ENCODE peak calls at places on chromosome 17, in six cellular contexts. X is mammary epithelial cell, C is IMR-90, B is omental fat pad, Q is WTC11, D is psoas muscle. W is an unnamed sample.
A peak's percentile ranks its signal among the peaks of the same experiment; 100 is the strongest.

GRCh38 chr17:70636517-70637133 is 467.3 kb downstream of the KCNJ2 start:
- DNase-seq in C (peak; percentile 46), B (no peak), X (peak; percentile 30), D (no peak), Q (no peak), W (no peak)

GRCh38 chr17:27669850-27670249 is 38.9 kb downstream of the LGALS9 start:
- DNase-seq in X (no peak), B (no peak), D (no peak), Q (no peak), C (no peak), W (no peak)

GRCh38 chr17:5282639-5283217 is 644 bp downstream of the RABEP1 start:
- DNase-seq in D (peak; percentile 35), Q (peak; percentile 16), X (peak; percentile 27), C (no peak), B (no peak), W (peak; percentile 29)

GRCh38 chr17:41784207-41784744 is 2.2 kb downstream of the JUP start:
- DNase-seq in D (no peak), C (peak; percentile 71), B (no peak), Q (peak; percentile 67), X (peak; percentile 95), W (peak; percentile 60)

GRCh38 chr17:15392326-15392739 is 50.9 kb upstream of the TEKT3 start:
- DNase-seq in D (no peak), C (peak; percentile 96), B (no peak), Q (no peak), X (peak; percentile 96), W (no peak)

GRCh38 chr17:5669191-5669590 is 84.9 kb upstream of the NLRP1 start:
- DNase-seq in B (no peak), Q (no peak), D (no peak), C (no peak), X (no peak), W (no peak)

GRCh38 chr17:22310717-22311686 is 618.7 kb downstream of the KCNJ18 start:
- DNase-seq in B (no peak), C (no peak), X (no peak), D (no peak), Q (peak; percentile 14), W (no peak)

GRCh38 chr17:49748791-49749190 is 15.1 kb downstream of the FAM117A start:
- DNase-seq in D (no peak), X (no peak), C (no peak), Q (no peak), B (no peak), W (no peak)

GRCh38 chr17:19880393-19880792 is 12.7 kb upstream of the ULK2 start:
- DNase-seq in Q (no peak), X (no peak), B (no peak), C (no peak), D (no peak), W (no peak)

GRCh38 chr17:74447628-74448159 is 15.8 kb downstream of the GPRC5C start:
- DNase-seq in Q (no peak), B (no peak), X (no peak), C (no peak), D (no peak), W (no peak)

GRCh38 chr17:79947351-79948031 is 88.2 kb downstream of the TBC1D16 start:
- DNase-seq in D (peak; percentile 13), C (peak; percentile 10), X (peak; percentile 97), Q (no peak), B (no peak), W (peak; percentile 15)

GRCh38 chr17:54967621-54968258 is 714 bp downstream of the COX11 start:
- DNase-seq in C (peak; percentile 27), B (no peak), X (peak; percentile 35), Q (no peak), D (no peak), W (peak; percentile 49)

GRCh38 chr17:68400404-68400735 is 56.9 kb downstream of the WIPI1 start:
- DNase-seq in X (no peak), D (no peak), C (no peak), Q (no peak), B (no peak), W (peak; percentile 4)

GRCh38 chr17:65062168-65062915 is 5.8 kb upstream of the GNA13 start:
- DNase-seq in Q (no peak), C (no peak), D (no peak), X (peak; percentile 41), B (no peak), W (no peak)

GRCh38 chr17:51217946-51218345 is 41.9 kb downstream of the MBTD1 start:
- DNase-seq in D (no peak), X (no peak), C (no peak), B (no peak), Q (no peak), W (no peak)

GRCh38 chr17:60677308-60678117 is at the start of gene BCAS3:
- DNase-seq in X (peak; percentile 99), B (peak; percentile 92), C (peak; percentile 99), Q (peak; percentile 99), D (peak; percentile 98), W (peak; percentile 98)

GRCh38 chr17:8387914-8388651 is 5.1 kb upstream of the RPL26 start:
- DNase-seq in B (no peak), X (no peak), D (no peak), C (no peak), Q (no peak), W (no peak)

GRCh38 chr17:56171186-56171959 is 18.1 kb downstream of the ANKFN1 start:
- DNase-seq in X (no peak), C (no peak), Q (no peak), D (no peak), B (no peak), W (no peak)

GRCh38 chr17:71975998-71976649 is 144.7 kb upstream of the SOX9 start:
- DNase-seq in C (peak; percentile 97), Q (peak; percentile 14), X (peak; percentile 98), B (peak; percentile 40), D (peak; percentile 90), W (peak; percentile 89)

GRCh38 chr17:15914400-15915165 is 30.3 kb upstream of the ADORA2B start:
- DNase-seq in C (peak; percentile 70), B (no peak), D (no peak), Q (peak; percentile 4), X (peak; percentile 73), W (no peak)

GRCh38 chr17:9767432-9767991 is 23.9 kb downstream of the DHRS7C start:
- DNase-seq in B (no peak), X (no peak), C (no peak), D (peak; percentile 26), Q (no peak), W (no peak)

GRCh38 chr17:82007495-82008257 is 15.0 kb downstream of the CENPX start:
- DNase-seq in D (no peak), X (no peak), B (no peak), Q (no peak), C (no peak), W (no peak)

GRCh38 chr17:82009413-82009812 is 13.3 kb downstream of the CENPX start:
- DNase-seq in D (no peak), Q (no peak), X (no peak), C (no peak), B (no peak), W (no peak)

GRCh38 chr17:82007228-82007494 is 15.5 kb downstream of the CENPX start:
- DNase-seq in X (no peak), D (no peak), B (no peak), Q (no peak), C (no peak), W (no peak)

GRCh38 chr17:82008941-82009405 is 13.7 kb downstream of the CENPX start:
- DNase-seq in D (no peak), C (no peak), X (no peak), B (no peak), Q (no peak), W (no peak)

GRCh38 chr17:82008258-82008940 is 14.3 kb downstream of the CENPX start:
- DNase-seq in C (no peak), Q (no peak), X (no peak), D (no peak), B (no peak), W (no peak)
- TF ChIP-seq CTCF in C (no peak), Q (no peak), X (no peak), D (no peak), B (no peak), W (no peak)

DNA sequence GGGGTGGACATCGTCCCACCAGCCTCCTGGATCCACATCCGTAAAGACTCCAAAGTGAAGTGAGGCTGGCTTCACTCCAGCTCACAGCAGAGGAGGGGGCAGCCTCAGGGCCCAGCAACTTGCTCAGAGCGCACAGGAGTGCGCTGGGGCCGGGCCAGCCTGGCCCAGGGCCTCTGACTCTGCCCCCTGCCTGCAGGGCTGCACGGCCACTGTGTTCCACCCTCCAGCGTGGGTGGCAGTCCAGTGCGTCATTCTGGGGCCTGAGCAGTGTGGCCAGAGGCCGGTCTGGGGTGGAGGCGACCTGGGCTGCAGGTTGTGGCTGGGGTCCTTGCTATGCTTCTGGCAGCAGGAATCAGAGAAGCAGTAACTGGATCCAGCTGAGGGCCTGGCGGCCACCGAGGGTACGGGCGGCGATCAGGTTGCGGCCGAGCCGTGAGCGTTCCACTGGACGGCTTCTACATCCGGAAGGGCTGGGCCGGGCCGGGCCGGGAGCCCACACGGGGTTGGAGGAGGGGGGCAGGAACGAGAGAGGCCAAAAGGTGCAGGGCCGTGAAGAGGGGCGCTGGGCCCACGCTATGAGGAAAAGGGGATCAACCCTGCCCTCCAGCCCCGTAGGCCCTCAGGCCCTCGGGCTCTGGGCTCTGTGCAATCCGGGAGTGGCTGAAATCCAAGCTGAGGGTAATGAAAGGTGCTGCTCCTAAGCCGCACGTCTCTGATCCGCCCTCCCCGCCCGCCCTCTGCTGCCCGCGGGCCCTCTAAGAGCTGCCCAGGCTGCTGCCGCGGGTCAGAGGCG is at the start of gene FSCN2:
- DNase-seq in Q (no peak), C (no peak), X (no peak), D (no peak), B (no peak), W (no peak)
- TF ChIP-seq CTCF in Q (no peak), C (peak; percentile 18), X (no peak), D (no peak), B (no peak), W (no peak)

GRCh38 chr17:17141279-17141678 is 64.9 kb downstream of the PLD6 start:
- DNase-seq in D (peak; percentile 7), X (no peak), Q (no peak), B (no peak), C (no peak), W (no peak)

GRCh38 chr17:17139972-17140589 is 66.1 kb downstream of the PLD6 start:
- DNase-seq in X (peak; percentile 20), Q (peak; percentile 34), B (no peak), C (no peak), D (peak; percentile 4), W (no peak)

GRCh38 chr17:17142556-17142955 is 63.6 kb downstream of the PLD6 start:
- DNase-seq in C (no peak), B (no peak), D (peak; percentile 3), Q (no peak), X (no peak), W (no peak)

GRCh38 chr17:17141860-17142552 is 64.1 kb downstream of the PLD6 start:
- DNase-seq in X (peak; percentile 18), Q (peak; percentile 77), C (peak; percentile 50), B (no peak), D (peak; percentile 47), W (no peak)

GRCh38 chr17:17140590-17140980 is 65.5 kb downstream of the PLD6 start:
- DNase-seq in B (no peak), D (peak; percentile 5), Q (no peak), X (peak; percentile 79), C (peak; percentile 79), W (no peak)
- TF ChIP-seq CTCF in B (no peak), D (no peak), Q (no peak), X (peak; percentile 32), C (peak; percentile 19), W (no peak)

GRCh38 chr17:77420476-77420803 is 279.7 kb downstream of the SEC14L1 start:
- DNase-seq in Q (no peak), C (no peak), X (no peak), D (no peak), B (no peak), W (no peak)
- TF ChIP-seq CTCF in Q (no peak), C (peak; percentile 12), X (peak; percentile 3), D (no peak), B (no peak), W (no peak)

W was measured in colonic mucosa.